ENCODE peak calls at places on chromosome X, in nine cellular contexts. D is A549, W is H54, O is right lobe of liver, J is GM12892, E is tibial nerve, C is body of pancreas, T is thyroid gland, H is stomach. Q is an unnamed sample.

GRCh38 chrX:30659421-30659820 is 6.2 kb downstream of the GK start:
- DNase-seq in D (peak), T (no peak), J (no peak), O (no peak), H (no peak), E (no peak), C (no peak), W (peak), Q (peak)

GRCh38 chrX:118726887-118727685 is at the start of gene IL13RA1:
- DNase-seq in H (peak), O (peak), E (peak), W (peak), J (peak), D (peak), T (peak), C (peak), Q (peak)

GRCh38 chrX:1391707-1392375 is at the start of gene SLC25A6:
- DNase-seq in E (peak), T (peak), J (peak), O (peak), D (peak), C (peak), H (peak), W (peak), Q (no peak)

GRCh38 chrX:135411893-135412292 is 9.9 kb upstream of the SMIM10L2A start:
- DNase-seq in T (no peak), D (no peak), H (no peak), J (no peak), W (no peak), E (no peak), C (peak), O (no peak), Q (no peak)

GRCh38 chrX:56600141-56600540 is 36.7 kb downstream of the UBQLN2 start:
- DNase-seq in H (no peak), C (no peak), E (no peak), D (no peak), O (no peak), T (no peak), J (no peak), W (no peak), Q (no peak)

GRCh38 chrX:49193542-49193964 is 6.4 kb downstream of the SYP start:
- DNase-seq in W (no peak), T (no peak), J (no peak), O (no peak), H (no peak), D (no peak), E (no peak), C (no peak), Q (no peak)

GRCh38 chrX:7996414-7996813 is 69.2 kb upstream of the PNPLA4 start:
- DNase-seq in W (no peak), T (peak), D (no peak), H (peak), E (peak), J (no peak), O (no peak), C (peak), Q (peak)

GRCh38 chrX:147476008-147476407 is 435.7 kb upstream of the FMR1 start:
- DNase-seq in E (no peak), D (no peak), C (no peak), O (no peak), T (no peak), J (no peak), W (no peak), H (no peak), Q (peak)

GRCh38 chrX:38754102-38754790 is 47.0 kb upstream of the MID1IP1 start:
- DNase-seq in W (no peak), O (no peak), E (peak), C (peak), H (no peak), T (peak), D (no peak), J (no peak), Q (peak)

GRCh38 chrX:106263817-106264216 is 95.7 kb downstream of the PWWP3B start:
- DNase-seq in T (no peak), D (no peak), C (no peak), J (no peak), W (no peak), H (no peak), O (no peak), E (no peak), Q (no peak)

GRCh38 chrX:69153060-69153730 is 12.1 kb downstream of the PJA1 start:
- DNase-seq in E (peak), O (no peak), W (no peak), D (no peak), J (no peak), T (no peak), H (no peak), C (no peak), Q (no peak)

GRCh38 chrX:78747471-78747870 is at the start of gene LPAR4:
- DNase-seq in O (no peak), E (no peak), C (no peak), T (no peak), H (no peak), W (no peak), J (no peak), D (no peak), Q (no peak)

GRCh38 chrX:48465336-48465933 is 4.6 kb downstream of the SLC38A5 start:
- DNase-seq in T (no peak), O (no peak), W (peak), E (no peak), C (peak), J (no peak), H (no peak), D (no peak), Q (no peak)

GRCh38 chrX:31988975-31989374 is 917.1 kb upstream of the FTHL17 start:
- DNase-seq in T (no peak), C (no peak), D (no peak), H (no peak), O (no peak), E (no peak), W (no peak), J (no peak), Q (no peak)

GRCh38 chrX:31993635-31994034 is 921.8 kb upstream of the FTHL17 start:
- DNase-seq in J (no peak), O (no peak), E (no peak), W (no peak), T (no peak), H (no peak), D (no peak), C (no peak), Q (no peak)
- TF ChIP-seq POLR2A in J (no peak), O (no peak), E (no peak), W (no peak), T (no peak), H (no peak), D (no peak), C (no peak), Q (no peak)

GRCh38 chrX:119935215-119935893 is 8.2 kb downstream of the NKAP start:
- DNase-seq in W (no peak), D (no peak), H (no peak), E (no peak), T (no peak), O (no peak), C (no peak), J (no peak), Q (no peak)
- TF ChIP-seq POLR2A in W (no peak), D (no peak), H (no peak), E (no peak), T (no peak), O (no peak), C (no peak), J (no peak), Q (no peak)

GRCh38 chrX:154354013-154354412 is 20.4 kb downstream of the FLNA start:
- DNase-seq in W (no peak), J (no peak), H (no peak), C (no peak), D (no peak), T (no peak), O (no peak), E (no peak), Q (no peak)
- TF ChIP-seq POLR2A in W (no peak), J (no peak), H (no peak), C (no peak), D (no peak), T (no peak), O (no peak), E (no peak), Q (no peak)

GRCh38 chrX:103628386-103629290 is at the start of gene TCEAL1:
- DNase-seq in C (peak), T (peak), H (peak), D (no peak), J (no peak), E (peak), W (no peak), O (peak), Q (peak)
- TF ChIP-seq POLR2A in C (peak), T (peak), H (no peak), D (no peak), J (peak), E (peak), W (no peak), O (no peak), Q (no peak)

Q was measured in erythroblast.